ENCODE peak calls at places on chromosome 22, in six cellular contexts. One of them, this sample, is unnamed.

GRCh38 chr22:47225931-47226633 is 463.6 kb downstream of the TBC1D22A start:
- DNase-seq in heart right ventricle: no peak
- DNase-seq in HCT116: no peak
- DNase-seq in prostate gland: no peak
- DNase-seq in IMR-90: no peak
- DNase-seq in PC-3: no peak
- DNase-seq in this sample: no peak

GRCh38 chr22:30885591-30885990 is 83.0 kb downstream of the MORC2 start:
- DNase-seq in heart right ventricle: no peak
- DNase-seq in HCT116: no peak
- DNase-seq in prostate gland: no peak
- DNase-seq in IMR-90: no peak
- DNase-seq in PC-3: no peak
- DNase-seq in this sample: no peak

GRCh38 chr22:36471341-36471821 is 10.1 kb downstream of the TXN2 start:
- DNase-seq in heart right ventricle: no peak
- DNase-seq in HCT116: no peak
- DNase-seq in prostate gland: no peak
- DNase-seq in IMR-90: peak
- DNase-seq in PC-3: peak
- DNase-seq in this sample: peak

GRCh38 chr22:26479043-26479791 is 4.4 kb downstream of the HPS4 start:
- DNase-seq in heart right ventricle: no peak
- DNase-seq in HCT116: no peak
- DNase-seq in prostate gland: peak
- DNase-seq in IMR-90: no peak
- DNase-seq in PC-3: no peak
- DNase-seq in this sample: no peak

GRCh38 chr22:39179841-39180335 is 27.4 kb upstream of the CBX7 start:
- DNase-seq in heart right ventricle: no peak
- DNase-seq in HCT116: no peak
- DNase-seq in prostate gland: no peak
- DNase-seq in IMR-90: no peak
- DNase-seq in PC-3: no peak
- DNase-seq in this sample: no peak

GRCh38 chr22:23553922-23554870 is 25.9 kb downstream of the IGLL1 start:
- DNase-seq in heart right ventricle: no peak
- DNase-seq in HCT116: no peak
- DNase-seq in prostate gland: no peak
- DNase-seq in IMR-90: no peak
- DNase-seq in PC-3: no peak
- DNase-seq in this sample: no peak

GRCh38 chr22:28172948-28173360 is 253.9 kb upstream of the PITPNB start:
- DNase-seq in heart right ventricle: no peak
- DNase-seq in HCT116: no peak
- DNase-seq in prostate gland: no peak
- DNase-seq in IMR-90: no peak
- DNase-seq in PC-3: peak
- DNase-seq in this sample: no peak

GRCh38 chr22:48855013-48855412 is 972.7 kb downstream of the BRD1 start:
- DNase-seq in heart right ventricle: no peak
- DNase-seq in HCT116: no peak
- DNase-seq in prostate gland: no peak
- DNase-seq in IMR-90: no peak
- DNase-seq in PC-3: no peak
- DNase-seq in this sample: no peak

GRCh38 chr22:29260601-29261315 is 7.0 kb downstream of the RHBDD3 start:
- DNase-seq in heart right ventricle: no peak
- DNase-seq in HCT116: no peak
- DNase-seq in prostate gland: no peak
- DNase-seq in IMR-90: no peak
- DNase-seq in PC-3: no peak
- DNase-seq in this sample: no peak

GRCh38 chr22:42655693-42656092 is 6.5 kb upstream of the CYB5R3 start:
- DNase-seq in heart right ventricle: no peak
- DNase-seq in HCT116: no peak
- DNase-seq in prostate gland: no peak
- DNase-seq in IMR-90: no peak
- DNase-seq in PC-3: no peak
- DNase-seq in this sample: no peak

GRCh38 chr22:47259049-47259448 is 496.6 kb downstream of the TBC1D22A start:
- DNase-seq in heart right ventricle: no peak
- DNase-seq in HCT116: no peak
- DNase-seq in prostate gland: no peak
- DNase-seq in IMR-90: no peak
- DNase-seq in PC-3: no peak
- DNase-seq in this sample: no peak

GRCh38 chr22:45008853-45009751 is 703 bp downstream of the PHF21B start:
- DNase-seq in heart right ventricle: no peak
- DNase-seq in HCT116: no peak
- DNase-seq in prostate gland: no peak
- DNase-seq in IMR-90: no peak
- DNase-seq in PC-3: no peak
- DNase-seq in this sample: no peak

GRCh38 chr22:31173386-31174145 is 13.6 kb downstream of the RNF185 start:
- DNase-seq in heart right ventricle: no peak
- DNase-seq in HCT116: no peak
- DNase-seq in prostate gland: no peak
- DNase-seq in IMR-90: peak
- DNase-seq in PC-3: peak
- DNase-seq in this sample: peak

GRCh38 chr22:46196268-46196667 is 45.9 kb downstream of the PPARA start:
- DNase-seq in heart right ventricle: peak
- DNase-seq in HCT116: no peak
- DNase-seq in prostate gland: peak
- DNase-seq in IMR-90: no peak
- DNase-seq in PC-3: no peak
- DNase-seq in this sample: no peak

GRCh38 chr22:43532301-43533050 is 120.7 kb downstream of the MPPED1 start:
- DNase-seq in heart right ventricle: no peak
- DNase-seq in HCT116: no peak
- DNase-seq in prostate gland: no peak
- DNase-seq in IMR-90: no peak
- DNase-seq in PC-3: no peak
- DNase-seq in this sample: no peak

GRCh38 chr22:22933100-22933806 is 45.6 kb downstream of the IGLL5 start:
- DNase-seq in heart right ventricle: no peak
- DNase-seq in HCT116: no peak
- DNase-seq in prostate gland: no peak
- DNase-seq in IMR-90: no peak
- DNase-seq in PC-3: no peak
- DNase-seq in this sample: no peak

GRCh38 chr22:50701428-50702154 is 29.0 kb downstream of the SHANK3 start:
- DNase-seq in heart right ventricle: no peak
- DNase-seq in HCT116: no peak
- DNase-seq in prostate gland: no peak
- DNase-seq in IMR-90: no peak
- DNase-seq in PC-3: no peak
- DNase-seq in this sample: no peak

GRCh38 chr22:45994516-45995404 is 17.8 kb upstream of the WNT7B start:
- DNase-seq in heart right ventricle: peak
- DNase-seq in HCT116: no peak
- DNase-seq in prostate gland: peak
- DNase-seq in IMR-90: peak
- DNase-seq in PC-3: peak
- DNase-seq in this sample: peak

GRCh38 chr22:50325444-50326224 is 1.2 kb downstream of the DENND6B start:
- DNase-seq in heart right ventricle: no peak
- DNase-seq in HCT116: no peak
- DNase-seq in prostate gland: no peak
- DNase-seq in IMR-90: no peak
- DNase-seq in PC-3: no peak
- DNase-seq in this sample: no peak

GRCh38 chr22:36739185-36739584 is 35.6 kb upstream of the CACNG2 start:
- DNase-seq in heart right ventricle: no peak
- DNase-seq in HCT116: no peak
- DNase-seq in prostate gland: no peak
- DNase-seq in IMR-90: no peak
- DNase-seq in PC-3: no peak
- DNase-seq in this sample: no peak

DNA sequence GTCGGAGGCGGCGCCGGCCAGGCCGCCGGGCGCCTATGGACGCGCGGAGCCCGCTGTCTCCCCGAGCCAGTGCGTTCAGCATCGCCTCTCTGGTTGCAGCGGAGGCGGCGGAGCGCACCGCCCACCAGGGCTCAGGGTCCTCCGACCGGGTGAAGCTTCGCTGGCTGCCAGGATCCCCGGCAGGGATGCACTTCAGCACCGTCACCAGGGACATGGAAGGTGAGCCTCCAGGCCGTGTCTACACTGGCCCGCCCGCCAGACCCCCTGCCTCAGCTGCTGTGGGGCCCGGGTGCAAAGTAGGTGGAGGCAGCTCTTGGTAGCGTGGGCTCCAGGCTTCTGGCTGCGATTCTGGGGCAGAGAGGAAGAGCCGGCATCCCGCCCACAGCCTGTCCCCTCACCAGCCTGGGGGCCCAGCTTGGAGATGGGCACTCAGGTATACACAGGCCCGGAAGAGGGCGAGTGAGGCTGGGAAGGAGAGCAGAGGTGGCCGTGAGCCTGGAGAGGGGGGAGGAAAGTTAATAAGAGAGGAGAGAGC is 1.1 kb upstream of the TBX1 start:
- DNase-seq in heart right ventricle: no peak
- DNase-seq in HCT116: no peak
- DNase-seq in prostate gland: no peak
- DNase-seq in IMR-90: no peak
- DNase-seq in PC-3: no peak
- DNase-seq in this sample: no peak
- H3K4me3 ChIP-seq in heart right ventricle: no peak
- H3K4me3 ChIP-seq in HCT116: no peak
- H3K4me3 ChIP-seq in prostate gland: no peak
- H3K4me3 ChIP-seq in IMR-90: no peak
- H3K4me3 ChIP-seq in PC-3: peak
- H3K4me3 ChIP-seq in this sample: no peak

GRCh38 chr22:24937114-24937513 is 9.4 kb downstream of the LHFPL7 start:
- DNase-seq in heart right ventricle: no peak
- DNase-seq in HCT116: no peak
- DNase-seq in prostate gland: no peak
- DNase-seq in IMR-90: no peak
- DNase-seq in PC-3: peak
- DNase-seq in this sample: peak
- TF ChIP-seq CTCF in heart right ventricle: no peak
- TF ChIP-seq CTCF in HCT116: peak
- TF ChIP-seq CTCF in prostate gland: no peak
- TF ChIP-seq CTCF in IMR-90: no peak
- TF ChIP-seq CTCF in PC-3: peak
- TF ChIP-seq CTCF in this sample: peak

GRCh38 chr22:20214853-20215252 is 53.3 kb downstream of the RTN4R start:
- DNase-seq in heart right ventricle: no peak
- DNase-seq in HCT116: no peak
- DNase-seq in prostate gland: no peak
- DNase-seq in IMR-90: no peak
- DNase-seq in PC-3: no peak
- DNase-seq in this sample: no peak

GRCh38 chr22:20216863-20217499 is 51.1 kb downstream of the RTN4R start:
- DNase-seq in heart right ventricle: no peak
- DNase-seq in HCT116: no peak
- DNase-seq in prostate gland: no peak
- DNase-seq in IMR-90: no peak
- DNase-seq in PC-3: peak
- DNase-seq in this sample: no peak

GRCh38 chr22:20217563-20217962 is 50.6 kb downstream of the RTN4R start:
- DNase-seq in heart right ventricle: no peak
- DNase-seq in HCT116: no peak
- DNase-seq in prostate gland: no peak
- DNase-seq in IMR-90: no peak
- DNase-seq in PC-3: no peak
- DNase-seq in this sample: no peak

GRCh38 chr22:20213833-20214708 is 54.0 kb downstream of the RTN4R start:
- DNase-seq in heart right ventricle: no peak
- DNase-seq in HCT116: no peak
- DNase-seq in prostate gland: no peak
- DNase-seq in IMR-90: no peak
- DNase-seq in PC-3: no peak
- DNase-seq in this sample: no peak

GRCh38 chr22:20215742-20216141 is 52.4 kb downstream of the RTN4R start:
- DNase-seq in heart right ventricle: no peak
- DNase-seq in HCT116: no peak
- DNase-seq in prostate gland: no peak
- DNase-seq in IMR-90: no peak
- DNase-seq in PC-3: no peak
- DNase-seq in this sample: no peak
- H3K4me3 ChIP-seq in heart right ventricle: no peak
- H3K4me3 ChIP-seq in HCT116: no peak
- H3K4me3 ChIP-seq in prostate gland: no peak
- H3K4me3 ChIP-seq in IMR-90: no peak
- H3K4me3 ChIP-seq in PC-3: no peak
- H3K4me3 ChIP-seq in this sample: no peak

DNA sequence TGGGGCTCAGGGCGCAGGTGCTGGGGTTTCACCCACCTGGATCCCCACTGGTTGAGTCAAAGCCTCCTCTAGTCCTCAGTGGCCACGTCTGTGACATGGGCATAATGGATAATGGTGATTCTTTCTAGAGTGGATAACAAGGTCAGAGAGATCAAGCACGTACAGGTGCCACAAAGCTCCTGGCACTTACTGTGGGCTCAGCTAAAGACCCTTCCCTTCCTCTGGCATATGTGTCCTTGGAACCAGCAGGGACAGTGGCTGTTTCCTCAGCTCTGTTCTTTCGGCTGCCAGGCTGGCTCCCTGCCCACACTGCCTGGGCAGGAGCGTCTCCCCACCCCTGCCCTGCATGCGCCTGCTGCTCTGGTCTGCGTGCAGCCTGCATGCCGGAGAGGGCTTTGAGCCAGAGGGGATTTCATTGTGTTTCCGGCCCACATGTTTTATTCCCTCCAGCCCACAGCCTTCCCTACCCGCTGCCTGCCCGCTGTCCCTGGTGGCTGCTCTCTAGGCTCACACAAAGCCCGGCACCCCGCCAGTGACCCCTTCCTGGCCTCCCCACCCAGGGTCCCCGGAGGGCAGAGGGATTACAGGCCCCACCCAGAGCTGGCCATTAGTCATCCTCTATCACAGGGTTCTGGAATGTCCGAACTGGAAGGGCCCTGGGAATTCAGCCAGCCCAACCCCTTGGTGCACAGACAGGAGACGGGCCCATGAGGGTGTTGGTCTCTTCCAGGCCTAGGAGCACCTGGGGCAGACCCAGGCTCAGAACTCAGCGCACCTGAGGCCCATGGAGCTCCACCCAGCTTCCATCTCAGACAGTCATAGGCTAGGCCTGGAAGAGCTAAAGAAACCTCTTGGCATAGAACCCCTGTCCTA is 55.3 kb upstream of the GCAT start:
- DNase-seq in heart right ventricle: peak
- DNase-seq in HCT116: peak
- DNase-seq in prostate gland: peak
- DNase-seq in IMR-90: peak
- DNase-seq in PC-3: peak
- DNase-seq in this sample: peak
- TF ChIP-seq CTCF in heart right ventricle: peak
- TF ChIP-seq CTCF in HCT116: no peak
- TF ChIP-seq CTCF in prostate gland: no peak
- TF ChIP-seq CTCF in IMR-90: peak
- TF ChIP-seq CTCF in PC-3: no peak
- TF ChIP-seq CTCF in this sample: peak